ENCODE peak calls at places on chromosomes 5 and 9, in five cellular contexts. G is breast epithelium, U is HCT116, E is heart left ventricle, V is A549. L is an unnamed sample.

GRCh38 chr5:175438234-175438857 is 5.6 kb downstream of the DRD1 start:
- DNase-seq in U (no peak), V (no peak), E (no peak), G (no peak), L (no peak)

GRCh38 chr9:2158111-2158610 is 143.0 kb downstream of the SMARCA2 start:
- DNase-seq in G (no peak), U (no peak), V (peak; percentile 67), E (peak; percentile 36), L (no peak)

GRCh38 chr5:168434746-168435321 is 51.4 kb upstream of the RARS1 start:
- DNase-seq in E (no peak), U (no peak), G (no peak), V (no peak), L (no peak)

GRCh38 chr9:70120834-70121510 is 77.3 kb downstream of the MAMDC2 start:
- DNase-seq in U (no peak), G (no peak), E (no peak), V (peak; percentile 52), L (peak; percentile 19)

GRCh38 chr9:2120926-2121689 is 106.0 kb downstream of the SMARCA2 start:
- DNase-seq in E (no peak), G (no peak), V (no peak), U (peak; percentile 7), L (no peak)

GRCh38 chr5:83632874-83633273 is 87.8 kb downstream of the HAPLN1 start:
- DNase-seq in V (peak; percentile 7), G (no peak), E (no peak), U (peak; percentile 21), L (no peak)

GRCh38 chr9:84424945-84425344 is 84.4 kb upstream of the SLC28A3 start:
- DNase-seq in U (no peak), G (no peak), V (no peak), E (no peak), L (no peak)

GRCh38 chr9:88990721-88991065 is 575 bp upstream of the S1PR3 start:
- DNase-seq in G (no peak), U (no peak), V (no peak), E (no peak), L (no peak)

GRCh38 chr5:52802272-52803011 is 14.7 kb downstream of the ITGA1 start:
- DNase-seq in G (no peak), U (no peak), V (no peak), E (no peak), L (no peak)

GRCh38 chr9:133948571-133949485 is 43.3 kb downstream of the VAV2 start:
- DNase-seq in G (no peak), V (no peak), E (no peak), U (no peak), L (no peak)

GRCh38 chr5:122311888-122312669 is at the start of gene SNCAIP:
- DNase-seq in E (peak; percentile 54), V (peak; percentile 11), G (no peak), U (no peak), L (peak; percentile 21)

GRCh38 chr9:124583134-124583533 is 75.9 kb upstream of the NR5A1 start:
- DNase-seq in E (no peak), U (no peak), G (no peak), V (no peak), L (no peak)

GRCh38 chr5:11251242-11251641 is 490.2 kb upstream of the DAP start:
- DNase-seq in U (no peak), E (no peak), V (no peak), G (no peak), L (no peak)

GRCh38 chr9:121896545-121896943 is 196.6 kb downstream of the TTLL11 start:
- DNase-seq in E (no peak), U (no peak), V (no peak), G (no peak), L (no peak)

GRCh38 chr5:126007841-126008240 is 415.4 kb upstream of the GRAMD2B start:
- DNase-seq in E (no peak), U (no peak), V (no peak), G (no peak), L (no peak)

GRCh38 chr5:142584843-142585242 is 101.0 kb downstream of the FGF1 start:
- DNase-seq in G (no peak), E (no peak), U (no peak), V (no peak), L (no peak)

GRCh38 chr5:107873877-107874276 is 203.1 kb upstream of the EFNA5 start:
- DNase-seq in G (no peak), V (no peak), U (no peak), E (no peak), L (no peak)

GRCh38 chr5:87403899-87404298 is 8.8 kb downstream of the CCNH start:
- DNase-seq in U (no peak), E (no peak), G (no peak), V (no peak), L (no peak)

GRCh38 chr9:106535439-106535838 is 327.5 kb upstream of the ZNF462 start:
- DNase-seq in E (no peak), G (no peak), U (no peak), V (no peak), L (no peak)

GRCh38 chr9:90893706-90894105 is 92.1 kb downstream of the SYK start:
- DNase-seq in U (no peak), V (no peak), E (no peak), G (no peak), L (no peak)

GRCh38 chr5:151093476-151093889 is 12.6 kb upstream of the TNIP1 start:
- DNase-seq in V (peak; percentile 58), U (no peak), E (no peak), G (no peak), L (no peak)

GRCh38 chr5:166551384-166551783 is 1740.1 kb upstream of the WWC1 start:
- DNase-seq in G (no peak), V (no peak), U (no peak), E (no peak), L (no peak)

GRCh38 chr5:89028579-89029272 is 145.7 kb upstream of the MEF2C start:
- DNase-seq in G (no peak), V (no peak), E (no peak), U (peak; percentile 18), L (no peak)

GRCh38 chr9:87216036-87216435 is 268.7 kb upstream of the GAS1 start:
- DNase-seq in V (no peak), G (no peak), U (no peak), E (no peak), L (no peak)

GRCh38 chr5:135553688-135554462 is 18.1 kb upstream of the NEUROG1 start:
- DNase-seq in E (no peak), G (no peak), U (peak; percentile 43), V (peak; percentile 62), L (no peak)

GRCh38 chr9:121278535-121279169 is 10.7 kb downstream of the GSN start:
- DNase-seq in G (no peak), E (peak; percentile 75), U (peak; percentile 59), V (peak; percentile 75), L (peak; percentile 68)

GRCh38 chr5:22649076-22649475 is 204.1 kb downstream of the CDH12 start:
- DNase-seq in U (no peak), E (no peak), G (no peak), V (no peak), L (no peak)

GRCh38 chr9:90843530-90843929 is 41.9 kb downstream of the SYK start:
- DNase-seq in U (no peak), V (no peak), G (no peak), E (no peak), L (no peak)

GRCh38 chr5:134571703-134572405 is 46.4 kb downstream of the JADE2 start:
- DNase-seq in V (no peak), U (no peak), E (no peak), G (no peak), L (no peak)

GRCh38 chr5:1498623-1499416 is 24.9 kb downstream of the LPCAT1 start:
- DNase-seq in U (no peak), G (no peak), V (no peak), E (no peak), L (no peak)

GRCh38 chr5:179128041-179128365 is 67.8 kb downstream of the ZNF354C start:
- DNase-seq in U (no peak), G (no peak), E (peak; percentile 6), V (no peak), L (no peak)
- H3K9me3 ChIP-seq in U (no peaks in the 10 kb centered on the region), G (no peaks in the 10 kb centered on the region), E (no peaks in the 10 kb centered on the region), V (peaks cover 21% of the 10 kb centered on the region), L (no peaks in the 10 kb centered on the region)

GRCh38 chr5:178781936-178782335 is 51.5 kb upstream of the ZNF354A start:
- DNase-seq in E (no peak), V (no peak), U (no peak), G (no peak), L (no peak)
- H3K4me3 ChIP-seq in E (no peak overlapping the region), V (no peak overlapping the region), U (no peak overlapping the region), G (no peak overlapping the region), L (no peak overlapping the region)

GRCh38 chr5:177302354-177303110 is 987 bp downstream of the RAB24 start:
- DNase-seq in V (no peak), E (no peak), G (no peak), U (no peak), L (no peak)

GRCh38 chr5:177299711-177300110 is 3.8 kb downstream of the RAB24 start:
- DNase-seq in E (no peak), U (no peak), V (no peak), G (no peak), L (no peak)

GRCh38 chr5:177300971-177301370 is 2.5 kb downstream of the RAB24 start:
- DNase-seq in G (no peak), V (no peak), U (no peak), E (no peak), L (no peak)

GRCh38 chr5:177301503-177302165 is 1.9 kb downstream of the RAB24 start:
- DNase-seq in E (no peak), U (no peak), V (no peak), G (peak; percentile 90), L (peak; percentile 97)

DNA sequence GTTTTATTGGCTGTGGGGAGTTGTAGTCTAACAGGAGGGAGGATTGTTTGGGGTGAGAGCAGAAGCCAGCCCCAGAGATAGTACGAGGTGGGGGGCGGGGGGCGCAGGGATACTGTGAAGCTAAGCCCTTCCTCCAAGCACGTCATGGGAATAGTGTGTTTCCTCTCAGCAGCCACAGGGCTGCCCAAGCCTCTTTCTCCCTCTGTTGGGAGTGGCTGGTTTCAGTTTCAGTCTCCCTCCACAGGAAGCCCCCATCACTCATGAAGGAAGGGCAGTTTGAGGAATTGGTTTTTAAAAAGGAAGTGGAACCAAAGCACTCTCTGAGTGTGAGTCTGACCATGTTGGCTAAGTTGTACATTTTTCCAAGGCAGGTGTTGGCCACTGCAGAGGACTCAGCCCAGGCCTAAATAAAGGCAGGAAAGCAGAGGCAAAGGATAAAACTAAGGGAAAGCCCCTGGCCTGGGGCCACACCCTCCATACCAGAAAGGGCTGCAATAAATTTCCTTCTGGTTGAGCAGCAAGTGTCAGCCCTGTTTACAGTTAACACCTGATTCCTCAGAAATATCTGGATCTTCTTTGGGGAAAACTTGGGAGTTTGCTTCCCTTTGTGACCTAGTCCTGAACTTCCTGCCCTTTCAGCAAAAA is 3.2 kb downstream of the RAB24 start:
- DNase-seq in U (no peak), E (peak; percentile 78), V (no peak), G (no peak), L (no peak)
- TF ChIP-seq CTCF in U (no peak), E (no peak), V (no peak), G (no peak), L (no peak)

GRCh38 chr5:178983728-178984127 is 11.4 kb downstream of the GRM6 start:
- DNase-seq in G (no peak), E (no peak), U (no peak), V (no peak), L (no peak)

GRCh38 chr5:178986326-178986960 is 8.7 kb downstream of the GRM6 start:
- DNase-seq in G (no peak), U (no peak), V (no peak), E (no peak), L (no peak)

GRCh38 chr5:178982941-178983340 is 12.2 kb downstream of the GRM6 start:
- DNase-seq in V (no peak), U (no peak), E (no peak), G (no peak), L (no peak)

GRCh38 chr5:178981381-178981780 is 13.7 kb downstream of the GRM6 start:
- DNase-seq in U (no peak), V (no peak), G (no peak), E (no peak), L (no peak)

GRCh38 chr5:178984145-178985072 is 10.7 kb downstream of the GRM6 start:
- DNase-seq in U (no peak), G (no peak), E (no peak), V (no peak), L (no peak)
- H3K9me3 ChIP-seq in U (peaks cover 4% of the 10 kb centered on the region), G (peaks cover 90% of the 10 kb centered on the region), E (peaks cover 96% of the 10 kb centered on the region), V (peaks cover 24% of the 10 kb centered on the region), L (no peaks in the 10 kb centered on the region)

L was measured in pancreas.